ENCODE peak calls at places on chromosomes 3 and 15, in nine cellular contexts. One of them, this sample, is unnamed.

GRCh38 chr15:74333662-74334061 is 33.8 kb downstream of the CYP11A1 start:
- DNase-seq in GM13977: no peak
- DNase-seq in psoas muscle: no peak
- DNase-seq in B cell: peak
- DNase-seq in colonic mucosa: no peak
- DNase-seq in cardiac muscle cell: no peak
- DNase-seq in MM.1S: no peak
- DNase-seq in heart right ventricle: no peak
- DNase-seq in uterus: no peak
- DNase-seq in this sample: no peak

GRCh38 chr15:77035999-77036471 is 34.9 kb downstream of the TSPAN3 start:
- DNase-seq in B cell: no peak
- DNase-seq in MM.1S: no peak
- DNase-seq in heart right ventricle: no peak
- DNase-seq in GM13977: peak
- DNase-seq in cardiac muscle cell: no peak
- DNase-seq in uterus: no peak
- DNase-seq in colonic mucosa: peak
- DNase-seq in psoas muscle: no peak
- DNase-seq in this sample: no peak

GRCh38 chr3:9280477-9281219 is 31.2 kb upstream of the SRGAP3 start:
- DNase-seq in colonic mucosa: no peak
- DNase-seq in B cell: no peak
- DNase-seq in cardiac muscle cell: no peak
- DNase-seq in MM.1S: no peak
- DNase-seq in heart right ventricle: peak
- DNase-seq in uterus: no peak
- DNase-seq in psoas muscle: no peak
- DNase-seq in GM13977: no peak
- DNase-seq in this sample: no peak

GRCh38 chr3:198112031-198112430 is 152.0 kb downstream of the LMLN start:
- DNase-seq in psoas muscle: no peak
- DNase-seq in B cell: no peak
- DNase-seq in MM.1S: no peak
- DNase-seq in GM13977: no peak
- DNase-seq in cardiac muscle cell: no peak
- DNase-seq in colonic mucosa: no peak
- DNase-seq in heart right ventricle: no peak
- DNase-seq in uterus: no peak
- DNase-seq in this sample: no peak

GRCh38 chr3:11095932-11096265 is 58.4 kb upstream of the HRH1 start:
- DNase-seq in GM13977: no peak
- DNase-seq in B cell: no peak
- DNase-seq in uterus: no peak
- DNase-seq in psoas muscle: no peak
- DNase-seq in colonic mucosa: no peak
- DNase-seq in MM.1S: no peak
- DNase-seq in cardiac muscle cell: no peak
- DNase-seq in heart right ventricle: no peak
- DNase-seq in this sample: no peak

GRCh38 chr15:56261854-56262509 is 18.3 kb upstream of the RFX7 start:
- DNase-seq in psoas muscle: no peak
- DNase-seq in uterus: no peak
- DNase-seq in colonic mucosa: peak
- DNase-seq in B cell: no peak
- DNase-seq in heart right ventricle: no peak
- DNase-seq in MM.1S: peak
- DNase-seq in cardiac muscle cell: no peak
- DNase-seq in GM13977: no peak
- DNase-seq in this sample: no peak

GRCh38 chr15:75454471-75455418 is 3.3 kb upstream of the SIN3A start:
- DNase-seq in heart right ventricle: peak
- DNase-seq in cardiac muscle cell: peak
- DNase-seq in B cell: peak
- DNase-seq in psoas muscle: peak
- DNase-seq in uterus: no peak
- DNase-seq in MM.1S: peak
- DNase-seq in colonic mucosa: peak
- DNase-seq in GM13977: peak
- DNase-seq in this sample: peak

GRCh38 chr15:36924076-36924475 is 176.3 kb downstream of the MEIS2 start:
- DNase-seq in heart right ventricle: no peak
- DNase-seq in cardiac muscle cell: no peak
- DNase-seq in colonic mucosa: no peak
- DNase-seq in uterus: no peak
- DNase-seq in MM.1S: no peak
- DNase-seq in GM13977: no peak
- DNase-seq in psoas muscle: no peak
- DNase-seq in B cell: no peak
- DNase-seq in this sample: no peak

GRCh38 chr3:41339758-41340157 is 140.5 kb downstream of the CTNNB1 start:
- DNase-seq in heart right ventricle: no peak
- DNase-seq in colonic mucosa: no peak
- DNase-seq in uterus: no peak
- DNase-seq in GM13977: no peak
- DNase-seq in MM.1S: no peak
- DNase-seq in B cell: no peak
- DNase-seq in psoas muscle: no peak
- DNase-seq in cardiac muscle cell: no peak
- DNase-seq in this sample: no peak

GRCh38 chr15:56361978-56362377 is 3.2 kb upstream of the TEX9 start:
- DNase-seq in colonic mucosa: no peak
- DNase-seq in heart right ventricle: no peak
- DNase-seq in uterus: no peak
- DNase-seq in psoas muscle: no peak
- DNase-seq in B cell: no peak
- DNase-seq in cardiac muscle cell: no peak
- DNase-seq in MM.1S: no peak
- DNase-seq in GM13977: no peak
- DNase-seq in this sample: no peak

GRCh38 chr15:89017370-89018066 is 70.7 kb upstream of the ABHD2 start:
- DNase-seq in MM.1S: peak
- DNase-seq in heart right ventricle: peak
- DNase-seq in psoas muscle: peak
- DNase-seq in colonic mucosa: peak
- DNase-seq in cardiac muscle cell: peak
- DNase-seq in B cell: peak
- DNase-seq in uterus: peak
- DNase-seq in GM13977: peak
- DNase-seq in this sample: peak

GRCh38 chr3:87088984-87089841 is 98.3 kb upstream of the VGLL3 start:
- DNase-seq in cardiac muscle cell: no peak
- DNase-seq in B cell: no peak
- DNase-seq in psoas muscle: peak
- DNase-seq in MM.1S: no peak
- DNase-seq in heart right ventricle: peak
- DNase-seq in uterus: peak
- DNase-seq in GM13977: peak
- DNase-seq in colonic mucosa: peak
- DNase-seq in this sample: no peak

GRCh38 chr15:77819271-77819806 is 186.6 kb upstream of the LINGO1 start:
- DNase-seq in colonic mucosa: no peak
- DNase-seq in psoas muscle: no peak
- DNase-seq in MM.1S: no peak
- DNase-seq in heart right ventricle: no peak
- DNase-seq in uterus: no peak
- DNase-seq in cardiac muscle cell: peak
- DNase-seq in GM13977: peak
- DNase-seq in B cell: no peak
- DNase-seq in this sample: no peak

GRCh38 chr3:194313642-194314430 is 37.3 kb downstream of the CPN2 start:
- DNase-seq in MM.1S: no peak
- DNase-seq in uterus: peak
- DNase-seq in psoas muscle: peak
- DNase-seq in GM13977: no peak
- DNase-seq in B cell: peak
- DNase-seq in cardiac muscle cell: no peak
- DNase-seq in heart right ventricle: no peak
- DNase-seq in colonic mucosa: peak
- DNase-seq in this sample: no peak

GRCh38 chr15:61198722-61199121 is 30.4 kb downstream of the RORA start:
- DNase-seq in GM13977: no peak
- DNase-seq in heart right ventricle: no peak
- DNase-seq in uterus: no peak
- DNase-seq in B cell: no peak
- DNase-seq in cardiac muscle cell: no peak
- DNase-seq in colonic mucosa: no peak
- DNase-seq in psoas muscle: no peak
- DNase-seq in MM.1S: no peak
- DNase-seq in this sample: no peak

GRCh38 chr15:74339371-74339770 is 28.1 kb downstream of the CYP11A1 start:
- DNase-seq in heart right ventricle: no peak
- DNase-seq in MM.1S: no peak
- DNase-seq in B cell: peak
- DNase-seq in psoas muscle: no peak
- DNase-seq in uterus: no peak
- DNase-seq in cardiac muscle cell: no peak
- DNase-seq in colonic mucosa: no peak
- DNase-seq in GM13977: no peak
- DNase-seq in this sample: no peak

GRCh38 chr3:56303508-56303907 is 164.8 kb downstream of the ERC2 start:
- DNase-seq in B cell: no peak
- DNase-seq in colonic mucosa: peak
- DNase-seq in cardiac muscle cell: peak
- DNase-seq in psoas muscle: no peak
- DNase-seq in heart right ventricle: peak
- DNase-seq in MM.1S: peak
- DNase-seq in GM13977: peak
- DNase-seq in uterus: no peak
- DNase-seq in this sample: no peak

GRCh38 chr15:70629735-70630273 is 133.6 kb downstream of the UACA start:
- DNase-seq in heart right ventricle: no peak
- DNase-seq in psoas muscle: no peak
- DNase-seq in B cell: no peak
- DNase-seq in cardiac muscle cell: no peak
- DNase-seq in GM13977: no peak
- DNase-seq in colonic mucosa: no peak
- DNase-seq in MM.1S: no peak
- DNase-seq in uterus: no peak
- DNase-seq in this sample: no peak

GRCh38 chr3:56125358-56126005 is 342.8 kb downstream of the ERC2 start:
- DNase-seq in uterus: peak
- DNase-seq in GM13977: no peak
- DNase-seq in cardiac muscle cell: peak
- DNase-seq in psoas muscle: peak
- DNase-seq in colonic mucosa: no peak
- DNase-seq in B cell: no peak
- DNase-seq in MM.1S: no peak
- DNase-seq in heart right ventricle: no peak
- DNase-seq in this sample: no peak

GRCh38 chr3:119524931-119525662 is 26.8 kb downstream of the TIMMDC1 start:
- DNase-seq in psoas muscle: no peak
- DNase-seq in cardiac muscle cell: peak
- DNase-seq in uterus: no peak
- DNase-seq in colonic mucosa: no peak
- DNase-seq in GM13977: no peak
- DNase-seq in MM.1S: no peak
- DNase-seq in heart right ventricle: no peak
- DNase-seq in B cell: no peak
- DNase-seq in this sample: no peak
- TF ChIP-seq CTCF in psoas muscle: peak
- TF ChIP-seq CTCF in cardiac muscle cell: peak
- TF ChIP-seq CTCF in uterus: peak
- TF ChIP-seq CTCF in colonic mucosa: no peak
- TF ChIP-seq CTCF in GM13977: peak
- TF ChIP-seq CTCF in MM.1S: peak
- TF ChIP-seq CTCF in heart right ventricle: peak
- TF ChIP-seq CTCF in B cell: peak
- TF ChIP-seq CTCF in this sample: no peak

GRCh38 chr3:79558943-79559342 is 208.9 kb downstream of the ROBO1 start:
- DNase-seq in cardiac muscle cell: no peak
- DNase-seq in colonic mucosa: no peak
- DNase-seq in heart right ventricle: no peak
- DNase-seq in B cell: no peak
- DNase-seq in uterus: no peak
- DNase-seq in MM.1S: no peak
- DNase-seq in psoas muscle: no peak
- DNase-seq in GM13977: no peak
- DNase-seq in this sample: no peak

GRCh38 chr3:79555655-79556054 is 212.1 kb downstream of the ROBO1 start:
- DNase-seq in cardiac muscle cell: no peak
- DNase-seq in B cell: no peak
- DNase-seq in uterus: no peak
- DNase-seq in colonic mucosa: no peak
- DNase-seq in MM.1S: no peak
- DNase-seq in psoas muscle: no peak
- DNase-seq in heart right ventricle: no peak
- DNase-seq in GM13977: no peak
- DNase-seq in this sample: no peak

GRCh38 chr3:79564192-79564591 is 203.6 kb downstream of the ROBO1 start:
- DNase-seq in psoas muscle: no peak
- DNase-seq in cardiac muscle cell: no peak
- DNase-seq in heart right ventricle: no peak
- DNase-seq in uterus: no peak
- DNase-seq in colonic mucosa: no peak
- DNase-seq in B cell: no peak
- DNase-seq in GM13977: peak
- DNase-seq in MM.1S: peak
- DNase-seq in this sample: no peak

GRCh38 chr3:79560698-79561097 is 207.1 kb downstream of the ROBO1 start:
- DNase-seq in GM13977: no peak
- DNase-seq in uterus: no peak
- DNase-seq in heart right ventricle: no peak
- DNase-seq in cardiac muscle cell: no peak
- DNase-seq in colonic mucosa: no peak
- DNase-seq in MM.1S: no peak
- DNase-seq in B cell: no peak
- DNase-seq in psoas muscle: no peak
- DNase-seq in this sample: no peak
- TF ChIP-seq CTCF in GM13977: no peak
- TF ChIP-seq CTCF in uterus: no peak
- TF ChIP-seq CTCF in heart right ventricle: no peak
- TF ChIP-seq CTCF in cardiac muscle cell: no peak
- TF ChIP-seq CTCF in colonic mucosa: no peak
- TF ChIP-seq CTCF in MM.1S: no peak
- TF ChIP-seq CTCF in B cell: no peak
- TF ChIP-seq CTCF in psoas muscle: no peak
- TF ChIP-seq CTCF in this sample: no peak

GRCh38 chr15:48811325-48811938 is 563 bp upstream of the CEP152 start:
- DNase-seq in colonic mucosa: peak
- DNase-seq in B cell: no peak
- DNase-seq in psoas muscle: no peak
- DNase-seq in MM.1S: peak
- DNase-seq in GM13977: no peak
- DNase-seq in cardiac muscle cell: peak
- DNase-seq in heart right ventricle: no peak
- DNase-seq in uterus: no peak
- DNase-seq in this sample: no peak
- TF ChIP-seq CTCF in colonic mucosa: no peak
- TF ChIP-seq CTCF in B cell: no peak
- TF ChIP-seq CTCF in psoas muscle: no peak
- TF ChIP-seq CTCF in MM.1S: peak
- TF ChIP-seq CTCF in GM13977: no peak
- TF ChIP-seq CTCF in cardiac muscle cell: peak
- TF ChIP-seq CTCF in heart right ventricle: no peak
- TF ChIP-seq CTCF in uterus: no peak
- TF ChIP-seq CTCF in this sample: no peak

GRCh38 chr3:67241084-67241483 is 243.0 kb downstream of the KBTBD8 start:
- DNase-seq in colonic mucosa: no peak
- DNase-seq in MM.1S: no peak
- DNase-seq in B cell: no peak
- DNase-seq in psoas muscle: no peak
- DNase-seq in GM13977: no peak
- DNase-seq in uterus: no peak
- DNase-seq in cardiac muscle cell: no peak
- DNase-seq in heart right ventricle: no peak
- DNase-seq in this sample: no peak

GRCh38 chr3:67245545-67245944 is 247.4 kb downstream of the KBTBD8 start:
- DNase-seq in uterus: no peak
- DNase-seq in colonic mucosa: no peak
- DNase-seq in B cell: no peak
- DNase-seq in cardiac muscle cell: no peak
- DNase-seq in MM.1S: no peak
- DNase-seq in GM13977: no peak
- DNase-seq in heart right ventricle: no peak
- DNase-seq in psoas muscle: no peak
- DNase-seq in this sample: no peak
- TF ChIP-seq CTCF in uterus: no peak
- TF ChIP-seq CTCF in colonic mucosa: no peak
- TF ChIP-seq CTCF in B cell: no peak
- TF ChIP-seq CTCF in cardiac muscle cell: no peak
- TF ChIP-seq CTCF in MM.1S: no peak
- TF ChIP-seq CTCF in GM13977: no peak
- TF ChIP-seq CTCF in heart right ventricle: no peak
- TF ChIP-seq CTCF in psoas muscle: no peak
- TF ChIP-seq CTCF in this sample: no peak

This sample was measured in natural killer cell.